ENCODE peak calls at places on chromosomes 5 and 9, in four cellular contexts. U is NCI-H2171 treated with DMSO at 0.1 percent for 48 hours, Z is substantia nigra, T is PC-9. Y is an unnamed sample.

GRCh38 chr9:14372437-14373318 is 58.7 kb upstream of the NFIB start:
- DNase-seq in U (no peak), Z (no peak), T (peak; percentile 67), Y (no peak)

GRCh38 chr9:101592788-101593187 is 2.0 kb downstream of the PPP3R2 start:
- DNase-seq in U (no peak), Z (no peak), T (no peak), Y (no peak)

GRCh38 chr9:13443380-13444271 is 164.1 kb upstream of the MPDZ start:
- DNase-seq in U (no peak), Z (peak; percentile 6), T (no peak), Y (no peak)

GRCh38 chr5:179110528-179110927 is 50.4 kb downstream of the ZNF354C start:
- DNase-seq in U (no peak), Z (no peak), T (no peak), Y (no peak)

GRCh38 chr5:104367978-104368377 is 805.4 kb upstream of the NUDT12 start:
- DNase-seq in U (no peak), Z (no peak), T (no peak), Y (no peak)

GRCh38 chr9:70049236-70049635 is 5.6 kb downstream of the MAMDC2 start:
- DNase-seq in U (peak; percentile 60), Z (no peak), T (peak; percentile 62), Y (no peak)

GRCh38 chr9:8648271-8648670 is 848.7 kb upstream of the DMAC1 start:
- DNase-seq in U (no peak), Z (no peak), T (no peak), Y (no peak)

GRCh38 chr5:37370864-37371726 is at the start of gene NUP155:
- DNase-seq in U (peak; percentile 98), Z (peak; percentile 76), T (peak; percentile 91), Y (peak; percentile 74)

GRCh38 chr5:175728885-175729828 is 71.3 kb downstream of the HRH2 start:
- DNase-seq in U (no peak), Z (no peak), T (no peak), Y (peak; percentile 27)

GRCh38 chr5:94649874-94650273 is 31.4 kb downstream of the SLF1 start:
- DNase-seq in U (no peak), Z (no peak), T (no peak), Y (no peak)

GRCh38 chr9:111356567-111357244 is 26.7 kb upstream of the OR2K2 start:
- DNase-seq in U (peak; percentile 24), Z (no peak), T (peak; percentile 70), Y (no peak)

GRCh38 chr9:27367175-27367798 is 70.3 kb upstream of the EQTN start:
- DNase-seq in U (peak; percentile 19), Z (no peak), T (no peak), Y (no peak)

GRCh38 chr5:125603321-125603720 is 819.9 kb upstream of the GRAMD2B start:
- DNase-seq in U (no peak), Z (no peak), T (no peak), Y (no peak)

GRCh38 chr5:154358410-154359221 is 87.2 kb upstream of the SAP30L start:
- DNase-seq in U (no peak), Z (no peak), T (no peak), Y (no peak)

GRCh38 chr5:41636605-41637004 is 126.2 kb upstream of the PLCXD3 start:
- DNase-seq in U (peak; percentile 2), Z (no peak), T (no peak), Y (peak; percentile 7)

GRCh38 chr9:114121445-114122151 is 22.5 kb upstream of the KIF12 start:
- DNase-seq in U (peak; percentile 67), Z (no peak), T (no peak), Y (no peak)

GRCh38 chr5:62650197-62650596 is 71.6 kb downstream of the LRRC70 start:
- DNase-seq in U (no peak), Z (no peak), T (no peak), Y (no peak)

GRCh38 chr5:135008556-135008955 is 25.5 kb downstream of the PITX1 start:
- DNase-seq in U (no peak), Z (no peak), T (no peak), Y (no peak)

GRCh38 chr9:33133186-33133585 is 34.0 kb downstream of the B4GALT1 start:
- DNase-seq in U (peak; percentile 41), Z (no peak), T (no peak), Y (no peak)

GRCh38 chr9:127792417-127793031 is 6.7 kb downstream of the CDK9 start:
- DNase-seq in U (no peak), Z (no peak), T (peak; percentile 21), Y (no peak)

GRCh38 chr5:163165277-163165676 is 272.1 kb upstream of the CCNG1 start:
- DNase-seq in U (no peak), Z (no peak), T (no peak), Y (no peak)

GRCh38 chr9:127741831-127742434 is 6.8 kb upstream of the TOR2A start:
- DNase-seq in U (no peak), Z (peak; percentile 47), T (no peak), Y (peak; percentile 91)

GRCh38 chr9:9846538-9846937 is 766.3 kb downstream of the PTPRD start:
- DNase-seq in U (no peak), Z (no peak), T (no peak), Y (no peak)

GRCh38 chr5:144332265-144332664 is 161.6 kb downstream of the KCTD16 start:
- DNase-seq in U (no peak), Z (no peak), T (no peak), Y (no peak)

GRCh38 chr5:146342519-146342881 is 3.9 kb downstream of the POU4F3 start:
- DNase-seq in U (no peak), Z (no peak), T (no peak), Y (no peak)

GRCh38 chr5:116576043-116576713 is 1.6 kb upstream of the SEMA6A start:
- DNase-seq in U (no peak), Z (peak; percentile 9), T (no peak), Y (peak; percentile 81)

GRCh38 chr5:33743089-33743488 is 148.7 kb downstream of the ADAMTS12 start:
- DNase-seq in U (no peak), Z (no peak), T (no peak), Y (no peak)

GRCh38 chr5:68265347-68265746 is 49.8 kb downstream of the PIK3R1 start:
- DNase-seq in U (no peak), Z (no peak), T (no peak), Y (no peak)

GRCh38 chr5:14171621-14172020 is 28.5 kb downstream of the TRIO start:
- DNase-seq in U (no peak), Z (no peak), T (no peak), Y (no peak)

GRCh38 chr5:133669472-133669871 is 57.1 kb upstream of the FSTL4 start:
- DNase-seq in U (no peak), Z (no peak), T (no peak), Y (no peak)